ENCODE peak calls at places on chromosomes 12 and 14, in ten cellular contexts. L is effector memory CD8-positive, alpha-beta T cell; O is psoas muscle; M is foreskin keratinocyte; G is pancreas; D is CD4-positive, alpha-beta T cell; X is left cardiac atrium; J is left ventricle myocardium superior; W is central memory CD8-positive, alpha-beta T cell; S is upper lobe of right lung. H is an unnamed sample.

GRCh38 chr14:21215130-21215878 is 53.9 kb downstream of the HNRNPC start:
- ATAC-seq in L (peak; percentile 36), O (no peak), M (peak; percentile 64), G (no peak), D (peak; percentile 5), X (no peak), J (no peak), W (peak; percentile 42), S (no peak), H (peak; percentile 49)

GRCh38 chr12:52050116-52050770 is 999 bp upstream of the NR4A1 start:
- ATAC-seq in L (no peak), O (no peak), M (peak; percentile 3), G (peak; percentile 35), D (no peak), X (peak; percentile 21), J (no peak), W (no peak), S (no peak), H (no peak)

GRCh38 chr12:45878630-45879255 is 111.6 kb downstream of the SCAF11 start:
- ATAC-seq in L (peak; percentile 83), O (no peak), M (no peak), G (no peak), D (peak; percentile 59), X (no peak), J (no peak), W (peak; percentile 77), S (no peak), H (no peak)

GRCh38 chr12:22781339-22781738 is 156.4 kb downstream of the ETNK1 start:
- ATAC-seq in L (no peak), O (no peak), M (no peak), G (no peak), D (no peak), X (no peak), J (no peak), W (no peak), S (no peak), H (no peak)

GRCh38 chr14:26282578-26282977 is 315.3 kb downstream of the NOVA1 start:
- ATAC-seq in L (no peak), O (no peak), M (peak; percentile 87), G (no peak), D (no peak), X (no peak), J (no peak), W (no peak), S (no peak), H (peak; percentile 52)

GRCh38 chr14:79325071-79325470 is 886.2 kb downstream of the DIO2 start:
- ATAC-seq in L (no peak), O (no peak), M (no peak), G (peak; percentile 77), D (no peak), X (no peak), J (no peak), W (no peak), S (peak; percentile 67), H (no peak)

GRCh38 chr12:85356596-85357385 is 76.8 kb downstream of the ALX1 start:
- ATAC-seq in L (no peak), O (no peak), M (peak; percentile 67), G (no peak), D (no peak), X (no peak), J (no peak), W (no peak), S (no peak), H (no peak)

GRCh38 chr12:116150452-116150851 is 127.0 kb downstream of the MED13L start:
- ATAC-seq in L (no peak), O (peak; percentile 34), M (no peak), G (no peak), D (no peak), X (no peak), J (peak; percentile 15), W (no peak), S (no peak), H (no peak)

GRCh38 chr12:70264067-70264867 is 21.0 kb downstream of the CNOT2 start:
- ATAC-seq in L (peak; percentile 29), O (no peak), M (no peak), G (no peak), D (no peak), X (no peak), J (no peak), W (no peak), S (no peak), H (no peak)

GRCh38 chr12:126093911-126094310 is 1028.7 kb downstream of the AACS start:
- ATAC-seq in L (no peak), O (no peak), M (no peak), G (no peak), D (no peak), X (peak; percentile 41), J (no peak), W (no peak), S (no peak), H (no peak)

GRCh38 chr14:100030441-100031153 is 34.6 kb upstream of the EVL start:
- ATAC-seq in L (no peak), O (no peak), M (peak; percentile 53), G (peak; percentile 71), D (no peak), X (peak; percentile 50), J (peak; percentile 77), W (no peak), S (peak; percentile 3), H (peak; percentile 30)

GRCh38 chr12:50050410-50051280 is 6.8 kb upstream of the ASIC1 start:
- ATAC-seq in L (no peak), O (no peak), M (peak; percentile 44), G (peak; percentile 81), D (no peak), X (peak; percentile 89), J (peak; percentile 93), W (no peak), S (peak; percentile 90), H (peak; percentile 20)

H was measured in esophagus mucosa.